ENCODE peak calls at places on chromosomes 6 and 20, in six cellular contexts. A is prostate gland, Q is mucosa of descending colon, D is tibial artery, S is heart right ventricle, V is uterus. G is an unnamed sample. For H3K4me1, the result is how much of the 10 kb centered on the place peaks cover.

GRCh38 chr6:105941616-105942412 is 144.3 kb upstream of the PRDM1 start:
- DNase-seq in A (no peak), Q (no peak), D (no peak), S (no peak), V (no peak), G (no peak)

GRCh38 chr6:167299641-167300308 is 8.7 kb downstream of the UNC93A start:
- DNase-seq in A (no peak), Q (no peak), D (no peak), S (no peak), V (no peak), G (no peak)

GRCh38 chr20:36105731-36106226 is 48.8 kb upstream of the EPB41L1 start:
- DNase-seq in A (no peak), Q (peak), D (no peak), S (no peak), V (no peak), G (no peak)

GRCh38 chr6:32868257-32868788 is 14.3 kb downstream of the PSMB9 start:
- DNase-seq in A (peak), Q (no peak), D (peak), S (peak), V (peak), G (peak)

GRCh38 chr20:29743101-29743931 is 1514.1 kb upstream of the DEFB115 start:
- DNase-seq in A (no peak), Q (peak), D (peak), S (no peak), V (no peak), G (no peak)

GRCh38 chr20:64166712-64167615 is 2.7 kb downstream of the MYT1 start:
- DNase-seq in A (no peak), Q (no peak), D (no peak), S (no peak), V (no peak), G (no peak)

GRCh38 chr6:18147160-18147559 is 7.7 kb downstream of the TPMT start:
- DNase-seq in A (no peak), Q (no peak), D (no peak), S (no peak), V (no peak), G (no peak)

GRCh38 chr6:41966961-41967311 is 25.3 kb upstream of the CCND3 start:
- DNase-seq in A (no peak), Q (no peak), D (no peak), S (no peak), V (no peak), G (no peak)

GRCh38 chr6:11525468-11526155 is 11.9 kb upstream of the TMEM170B start:
- DNase-seq in A (no peak), Q (no peak), D (peak), S (no peak), V (peak), G (peak)

GRCh38 chr6:42279144-42279781 is 61.6 kb upstream of the MRPS10 start:
- DNase-seq in A (no peak), Q (peak), D (no peak), S (no peak), V (peak), G (no peak)

GRCh38 chr20:56710577-56711465 is 81.7 kb downstream of the TFAP2C start:
- DNase-seq in A (no peak), Q (no peak), D (no peak), S (no peak), V (no peak), G (no peak)

GRCh38 chr6:32427218-32427617 is 12.5 kb upstream of the HLA-DRA start:
- DNase-seq in A (no peak), Q (no peak), D (no peak), S (peak), V (no peak), G (no peak)

GRCh38 chr6:1337791-1338190 is 25.9 kb downstream of the FOXQ1 start:
- DNase-seq in A (no peak), Q (no peak), D (no peak), S (no peak), V (no peak), G (no peak)

GRCh38 chr20:4300401-4300800 is 285.0 kb upstream of the RNF24 start:
- DNase-seq in A (no peak), Q (no peak), D (no peak), S (no peak), V (no peak), G (no peak)

GRCh38 chr20:35660122-35660937 is 4.4 kb downstream of the CPNE1 start:
- DNase-seq in A (no peak), Q (no peak), D (no peak), S (no peak), V (no peak), G (no peak)

GRCh38 chr6:67640462-67640861 is 994.6 kb upstream of the ADGRB3 start:
- DNase-seq in A (no peak), Q (no peak), D (no peak), S (no peak), V (no peak), G (no peak)

GRCh38 chr6:16846399-16846778 is 85.1 kb upstream of the ATXN1 start:
- DNase-seq in A (no peak), Q (no peak), D (no peak), S (no peak), V (no peak), G (no peak)

GRCh38 chr6:16318538-16318937 is 80.2 kb downstream of the GMPR start:
- DNase-seq in A (no peak), Q (no peak), D (peak), S (no peak), V (no peak), G (no peak)

GRCh38 chr20:57397004-57397692 is 6.0 kb downstream of the RBM38 start:
- DNase-seq in A (no peak), Q (peak), D (no peak), S (no peak), V (no peak), G (no peak)

GRCh38 chr6:157769776-157770430 is 53.1 kb upstream of the SNX9 start:
- DNase-seq in A (no peak), Q (no peak), D (no peak), S (no peak), V (no peak), G (no peak)

GRCh38 chr6:47182291-47182957 is 127.3 kb downstream of the TNFRSF21 start:
- DNase-seq in A (no peak), Q (no peak), D (no peak), S (no peak), V (no peak), G (no peak)

GRCh38 chr6:124199226-124199625 is 395.6 kb downstream of the NKAIN2 start:
- DNase-seq in A (no peak), Q (no peak), D (no peak), S (no peak), V (no peak), G (no peak)

GRCh38 chr6:168415149-168415992 is 25.6 kb upstream of the SMOC2 start:
- DNase-seq in A (no peak), Q (no peak), D (no peak), S (peak), V (no peak), G (no peak)

GRCh38 chr6:138586638-138587037 is 87.3 kb upstream of the NHSL1 start:
- DNase-seq in A (no peak), Q (no peak), D (no peak), S (no peak), V (no peak), G (no peak)

GRCh38 chr6:39818695-39819094 is 26.5 kb downstream of the DAAM2 start:
- DNase-seq in A (no peak), Q (no peak), D (no peak), S (no peak), V (no peak), G (no peak)

GRCh38 chr6:164826831-164827468 is 482.5 kb downstream of the C6orf118 start:
- DNase-seq in A (no peak), Q (no peak), D (no peak), S (no peak), V (no peak), G (no peak)

GRCh38 chr6:44044940-44045671 is 82.1 kb downstream of the MRPL14 start:
- DNase-seq in A (no peak), Q (no peak), D (no peak), S (no peak), V (no peak), G (no peak)
- H3K4me1 ChIP-seq in A (under half), Q (under half), D (half or more), S (half or more), V (under half), G (under half)

DNA sequence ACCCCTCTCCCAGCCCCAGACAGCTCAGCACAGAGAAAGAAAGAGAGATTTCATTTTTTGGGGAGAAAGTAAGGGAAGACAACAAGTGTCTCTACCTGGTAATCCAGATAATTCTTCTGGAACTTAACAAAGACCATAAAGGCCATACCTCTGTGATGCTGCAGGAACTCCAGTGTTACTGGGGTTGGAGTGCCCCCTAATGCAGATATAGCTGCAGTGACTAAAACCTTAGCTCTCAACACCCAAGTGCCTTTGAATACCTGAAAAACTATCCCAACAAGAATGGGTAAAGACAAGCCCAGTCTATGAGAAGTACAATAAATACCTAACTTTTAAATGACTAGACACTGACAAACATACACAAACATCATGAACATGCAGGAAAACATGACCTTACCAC is 365.3 kb upstream of the PTCHD4 start:
- DNase-seq in A (no peak), Q (no peak), D (no peak), S (no peak), V (no peak), G (no peak)
- TF ChIP-seq CTCF in A (no peak), Q (no peak), D (no peak), S (no peak), V (no peak), G (no peak)

GRCh38 chr6:37058084-37058586 is 52.7 kb downstream of the FGD2 start:
- DNase-seq in A (no peak), Q (no peak), D (no peak), S (no peak), V (no peak), G (no peak)
- H3K4me1 ChIP-seq in A (under half), Q (under half), D (under half), S (under half), V (under half), G (under half)

GRCh38 chr6:2989332-2990178 is 10.1 kb upstream of the NQO2 start:
- DNase-seq in A (peak), Q (peak), D (peak), S (peak), V (peak), G (peak)
- TF ChIP-seq CTCF in A (no peak), Q (no peak), D (no peak), S (no peak), V (no peak), G (no peak)

DNA sequence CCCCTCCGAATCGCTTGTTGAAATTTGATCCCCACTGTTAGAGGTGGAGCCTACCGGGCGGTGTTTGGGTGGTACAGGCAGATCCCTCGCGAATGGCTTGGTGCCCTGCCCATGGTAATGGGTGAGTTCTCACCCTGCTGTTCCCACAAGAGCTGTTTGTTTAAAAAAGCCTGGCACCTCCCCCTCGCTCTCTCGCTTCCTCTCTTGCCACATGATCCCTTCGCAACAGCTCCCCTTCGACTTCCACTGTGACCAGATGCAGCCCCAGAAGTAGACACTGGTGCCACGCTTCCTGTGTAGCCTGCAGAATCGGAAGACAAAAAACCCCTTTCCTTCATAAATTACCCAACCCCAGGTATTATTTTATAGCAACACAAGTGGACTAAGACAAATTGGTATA is 292.2 kb upstream of the QKI start:
- DNase-seq in A (no peak), Q (no peak), D (no peak), S (no peak), V (no peak), G (no peak)
- H3K4me1 ChIP-seq in A (under half), Q (under half), D (under half), S (under half), V (under half), G (under half)

GRCh38 chr20:1920252-1920651 is 25.0 kb downstream of the SIRPA start:
- DNase-seq in A (no peak), Q (no peak), D (no peak), S (no peak), V (no peak), G (no peak)
- TF ChIP-seq CTCF in A (no peak), Q (no peak), D (no peak), S (no peak), V (no peak), G (no peak)

GRCh38 chr6:128918886-128919285 is 35.9 kb downstream of the LAMA2 start:
- DNase-seq in A (no peak), Q (no peak), D (no peak), S (no peak), V (no peak), G (no peak)

GRCh38 chr6:128919831-128920230 is 36.9 kb downstream of the LAMA2 start:
- DNase-seq in A (no peak), Q (no peak), D (no peak), S (no peak), V (no peak), G (no peak)

GRCh38 chr6:128914051-128914450 is 31.1 kb downstream of the LAMA2 start:
- DNase-seq in A (no peak), Q (no peak), D (no peak), S (no peak), V (no peak), G (no peak)

GRCh38 chr6:128919412-128919811 is 36.5 kb downstream of the LAMA2 start:
- DNase-seq in A (no peak), Q (no peak), D (no peak), S (no peak), V (no peak), G (no peak)
- H3K4me1 ChIP-seq in A (under half), Q (under half), D (under half), S (under half), V (under half), G (under half)

DNA sequence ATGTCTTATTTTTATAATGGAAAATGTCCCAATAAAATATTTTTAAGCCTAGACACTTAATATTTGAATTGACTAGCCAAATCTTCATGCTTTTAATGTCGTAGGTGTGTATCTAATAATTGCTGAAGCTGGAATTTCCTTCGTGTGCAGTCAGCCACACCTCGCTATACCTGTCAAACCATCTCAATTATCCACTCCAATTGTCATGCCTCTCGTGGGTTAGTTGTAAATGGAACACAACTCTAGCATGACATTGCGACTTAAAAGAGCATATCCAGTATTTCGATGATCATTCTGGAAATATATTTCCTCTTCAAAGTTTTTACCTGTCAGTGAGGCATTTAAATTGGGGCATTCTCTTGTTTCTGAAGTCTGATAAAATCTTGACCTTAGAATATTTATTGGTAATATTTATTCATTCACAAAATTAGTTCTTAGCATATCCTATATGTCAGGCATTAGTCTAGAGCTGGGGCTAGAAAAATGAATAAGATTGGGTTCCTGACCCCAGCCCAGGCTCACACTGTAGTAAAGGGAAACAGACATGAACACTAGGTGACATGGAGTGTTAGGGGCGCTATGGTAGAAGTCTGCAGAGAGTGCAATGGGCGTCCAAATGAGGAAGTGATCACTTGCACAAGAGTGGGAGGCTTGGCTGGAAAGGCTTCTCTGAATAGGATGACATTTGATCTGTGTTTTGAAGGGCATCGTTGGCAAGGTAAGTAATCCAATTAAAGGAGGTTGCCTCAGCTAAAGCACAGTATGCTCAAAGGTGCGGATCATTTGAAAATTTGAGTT is 11.0 kb upstream of the CFAP206 start:
- DNase-seq in A (no peak), Q (no peak), D (no peak), S (no peak), V (no peak), G (no peak)
- TF ChIP-seq CTCF in A (no peak), Q (no peak), D (no peak), S (no peak), V (no peak), G (no peak)